ENCODE peak calls at places on chromosomes 12 and 14, in six cellular contexts. One of them, this sample, is unnamed.

GRCh38 chr12:93287152-93287551 is 90.6 kb upstream of the NUDT4 start:
- DNase-seq in Peyer's patch: no peak
- DNase-seq in CD4-positive, alpha-beta T cell: no peak
- DNase-seq in heart left ventricle: no peak
- DNase-seq in IMR-90: peak
- DNase-seq in sigmoid colon: no peak
- DNase-seq in this sample: no peak

GRCh38 chr14:67618617-67619063 is 1.1 kb upstream of the ARG2 start:
- DNase-seq in Peyer's patch: no peak
- DNase-seq in CD4-positive, alpha-beta T cell: no peak
- DNase-seq in heart left ventricle: no peak
- DNase-seq in IMR-90: peak
- DNase-seq in sigmoid colon: no peak
- DNase-seq in this sample: no peak

GRCh38 chr12:81450920-81451739 is 308.0 kb downstream of the PPFIA2 start:
- DNase-seq in Peyer's patch: no peak
- DNase-seq in CD4-positive, alpha-beta T cell: no peak
- DNase-seq in heart left ventricle: no peak
- DNase-seq in IMR-90: peak
- DNase-seq in sigmoid colon: no peak
- DNase-seq in this sample: peak

GRCh38 chr12:54215990-54216579 is 27.3 kb upstream of the SMUG1 start:
- DNase-seq in Peyer's patch: peak
- DNase-seq in CD4-positive, alpha-beta T cell: no peak
- DNase-seq in heart left ventricle: no peak
- DNase-seq in IMR-90: no peak
- DNase-seq in sigmoid colon: no peak
- DNase-seq in this sample: no peak

GRCh38 chr12:96194901-96195844 is 998 bp downstream of the ELK3 start:
- DNase-seq in Peyer's patch: peak
- DNase-seq in CD4-positive, alpha-beta T cell: peak
- DNase-seq in heart left ventricle: peak
- DNase-seq in IMR-90: peak
- DNase-seq in sigmoid colon: peak
- DNase-seq in this sample: no peak

GRCh38 chr12:103930787-103931536 is 752 bp downstream of the HSP90B1 start:
- DNase-seq in Peyer's patch: peak
- DNase-seq in CD4-positive, alpha-beta T cell: no peak
- DNase-seq in heart left ventricle: peak
- DNase-seq in IMR-90: peak
- DNase-seq in sigmoid colon: peak
- DNase-seq in this sample: peak

GRCh38 chr12:123712780-123713319 is 697 bp downstream of the ATP6V0A2 start:
- DNase-seq in Peyer's patch: no peak
- DNase-seq in CD4-positive, alpha-beta T cell: no peak
- DNase-seq in heart left ventricle: no peak
- DNase-seq in IMR-90: no peak
- DNase-seq in sigmoid colon: no peak
- DNase-seq in this sample: no peak

GRCh38 chr14:21768116-21768874 is 94.7 kb upstream of the OR4E1 start:
- DNase-seq in Peyer's patch: no peak
- DNase-seq in CD4-positive, alpha-beta T cell: no peak
- DNase-seq in heart left ventricle: no peak
- DNase-seq in IMR-90: peak
- DNase-seq in sigmoid colon: no peak
- DNase-seq in this sample: no peak

GRCh38 chr12:88472775-88473174 is 107.5 kb downstream of the KITLG start:
- DNase-seq in Peyer's patch: no peak
- DNase-seq in CD4-positive, alpha-beta T cell: no peak
- DNase-seq in heart left ventricle: no peak
- DNase-seq in IMR-90: peak
- DNase-seq in sigmoid colon: no peak
- DNase-seq in this sample: no peak

GRCh38 chr12:48795550-48796455 is 6.9 kb upstream of the ADCY6 start:
- DNase-seq in Peyer's patch: peak
- DNase-seq in CD4-positive, alpha-beta T cell: peak
- DNase-seq in heart left ventricle: peak
- DNase-seq in IMR-90: peak
- DNase-seq in sigmoid colon: peak
- DNase-seq in this sample: no peak

GRCh38 chr14:92649934-92650545 is 98.4 kb downstream of the LGMN start:
- DNase-seq in Peyer's patch: peak
- DNase-seq in CD4-positive, alpha-beta T cell: no peak
- DNase-seq in heart left ventricle: peak
- DNase-seq in IMR-90: peak
- DNase-seq in sigmoid colon: peak
- DNase-seq in this sample: no peak

GRCh38 chr12:22083167-22083566 is 37.1 kb downstream of the CMAS start:
- DNase-seq in Peyer's patch: no peak
- DNase-seq in CD4-positive, alpha-beta T cell: no peak
- DNase-seq in heart left ventricle: no peak
- DNase-seq in IMR-90: peak
- DNase-seq in sigmoid colon: no peak
- DNase-seq in this sample: no peak

GRCh38 chr14:89351958-89352404 is 65.1 kb downstream of the FOXN3 start:
- DNase-seq in Peyer's patch: no peak
- DNase-seq in CD4-positive, alpha-beta T cell: no peak
- DNase-seq in heart left ventricle: no peak
- DNase-seq in IMR-90: no peak
- DNase-seq in sigmoid colon: no peak
- DNase-seq in this sample: no peak

GRCh38 chr12:100447405-100447804 is 26.3 kb upstream of the NR1H4 start:
- DNase-seq in Peyer's patch: no peak
- DNase-seq in CD4-positive, alpha-beta T cell: no peak
- DNase-seq in heart left ventricle: no peak
- DNase-seq in IMR-90: no peak
- DNase-seq in sigmoid colon: no peak
- DNase-seq in this sample: no peak

GRCh38 chr14:50835280-50835679 is 4.3 kb upstream of the NIN start:
- DNase-seq in Peyer's patch: peak
- DNase-seq in CD4-positive, alpha-beta T cell: no peak
- DNase-seq in heart left ventricle: no peak
- DNase-seq in IMR-90: peak
- DNase-seq in sigmoid colon: no peak
- DNase-seq in this sample: no peak

GRCh38 chr12:9798008-9798619 is 29.2 kb upstream of the KLRF1 start:
- DNase-seq in Peyer's patch: peak
- DNase-seq in CD4-positive, alpha-beta T cell: peak
- DNase-seq in heart left ventricle: no peak
- DNase-seq in IMR-90: peak
- DNase-seq in sigmoid colon: no peak
- DNase-seq in this sample: no peak

GRCh38 chr14:34833545-34834523 is 41.3 kb downstream of the BAZ1A start:
- DNase-seq in Peyer's patch: no peak
- DNase-seq in CD4-positive, alpha-beta T cell: no peak
- DNase-seq in heart left ventricle: no peak
- DNase-seq in IMR-90: no peak
- DNase-seq in sigmoid colon: no peak
- DNase-seq in this sample: no peak

GRCh38 chr12:65279387-65280112 is 1.1 kb downstream of the MSRB3 start:
- DNase-seq in Peyer's patch: no peak
- DNase-seq in CD4-positive, alpha-beta T cell: no peak
- DNase-seq in heart left ventricle: no peak
- DNase-seq in IMR-90: peak
- DNase-seq in sigmoid colon: no peak
- DNase-seq in this sample: peak

GRCh38 chr12:65277994-65278575 is 398 bp upstream of the MSRB3 start:
- DNase-seq in Peyer's patch: no peak
- DNase-seq in CD4-positive, alpha-beta T cell: no peak
- DNase-seq in heart left ventricle: no peak
- DNase-seq in IMR-90: no peak
- DNase-seq in sigmoid colon: peak
- DNase-seq in this sample: no peak

GRCh38 chr12:65276923-65277322 is 1.6 kb upstream of the MSRB3 start:
- DNase-seq in Peyer's patch: no peak
- DNase-seq in CD4-positive, alpha-beta T cell: no peak
- DNase-seq in heart left ventricle: no peak
- DNase-seq in IMR-90: no peak
- DNase-seq in sigmoid colon: no peak
- DNase-seq in this sample: no peak

GRCh38 chr12:65280306-65280705 is 1.8 kb downstream of the MSRB3 start:
- DNase-seq in Peyer's patch: no peak
- DNase-seq in CD4-positive, alpha-beta T cell: no peak
- DNase-seq in heart left ventricle: no peak
- DNase-seq in IMR-90: peak
- DNase-seq in sigmoid colon: no peak
- DNase-seq in this sample: no peak

DNA sequence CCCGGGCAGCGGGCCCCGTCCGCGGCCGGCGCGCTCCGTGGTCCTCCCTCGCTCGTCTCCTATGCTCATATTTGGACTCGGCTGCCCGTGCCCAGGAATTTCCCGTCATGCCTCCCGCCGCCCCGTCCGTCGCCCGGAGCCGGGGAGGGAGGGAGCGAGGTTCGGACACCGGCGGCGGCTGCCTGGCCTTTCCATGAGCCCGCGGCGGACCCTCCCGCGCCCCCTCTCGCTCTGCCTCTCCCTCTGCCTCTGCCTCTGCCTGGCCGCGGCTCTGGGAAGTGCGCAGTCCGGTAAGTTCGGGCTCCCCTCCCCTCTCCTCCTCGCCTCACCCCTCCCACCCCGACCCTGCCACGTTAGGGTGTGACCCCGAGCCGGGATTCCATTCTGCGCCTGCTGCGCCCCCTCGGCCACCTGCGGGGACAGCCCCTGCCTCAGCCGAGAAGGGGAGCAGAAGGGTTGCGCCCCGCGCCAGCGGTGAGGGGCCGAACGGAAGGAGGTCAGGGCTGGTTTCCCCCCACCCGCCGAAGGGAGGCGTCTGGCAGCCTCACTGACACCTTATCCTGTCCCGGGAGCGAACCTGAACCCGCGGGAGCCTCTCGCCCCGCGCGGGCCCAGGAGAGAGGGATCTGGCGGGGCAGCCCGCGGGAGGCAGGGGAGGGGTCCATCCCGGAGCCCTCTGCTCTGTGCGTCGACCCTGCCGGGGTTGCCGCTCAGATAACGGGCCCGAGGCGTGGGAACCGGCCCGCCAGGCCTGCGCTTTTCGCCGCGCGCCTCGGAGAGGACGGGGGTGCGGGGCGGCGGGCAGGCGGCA is at the start of gene MSRB3:
- DNase-seq in Peyer's patch: peak
- DNase-seq in CD4-positive, alpha-beta T cell: no peak
- DNase-seq in heart left ventricle: peak
- DNase-seq in IMR-90: peak
- DNase-seq in sigmoid colon: peak
- DNase-seq in this sample: peak
- H3K27ac ChIP-seq in Peyer's patch: peak
- H3K27ac ChIP-seq in CD4-positive, alpha-beta T cell: no peak
- H3K27ac ChIP-seq in heart left ventricle: peak
- H3K27ac ChIP-seq in IMR-90: peak
- H3K27ac ChIP-seq in sigmoid colon: peak
- H3K27ac ChIP-seq in this sample: peak

GRCh38 chr12:57147641-57147944 is 174 bp upstream of the LRP1-AS start:
- DNase-seq in Peyer's patch: no peak
- DNase-seq in CD4-positive, alpha-beta T cell: no peak
- DNase-seq in heart left ventricle: no peak
- DNase-seq in IMR-90: peak
- DNase-seq in sigmoid colon: peak
- DNase-seq in this sample: no peak
- H3K27ac ChIP-seq in Peyer's patch: peak
- H3K27ac ChIP-seq in CD4-positive, alpha-beta T cell: no peak
- H3K27ac ChIP-seq in heart left ventricle: peak
- H3K27ac ChIP-seq in IMR-90: peak
- H3K27ac ChIP-seq in sigmoid colon: peak
- H3K27ac ChIP-seq in this sample: peak

GRCh38 chr12:1974812-1975211 is 29.4 kb downstream of the DCP1B start:
- DNase-seq in Peyer's patch: no peak
- DNase-seq in CD4-positive, alpha-beta T cell: no peak
- DNase-seq in heart left ventricle: no peak
- DNase-seq in IMR-90: no peak
- DNase-seq in sigmoid colon: no peak
- DNase-seq in this sample: no peak
- H3K27ac ChIP-seq in Peyer's patch: no peak
- H3K27ac ChIP-seq in CD4-positive, alpha-beta T cell: no peak
- H3K27ac ChIP-seq in heart left ventricle: peak
- H3K27ac ChIP-seq in IMR-90: no peak
- H3K27ac ChIP-seq in sigmoid colon: peak
- H3K27ac ChIP-seq in this sample: no peak

GRCh38 chr14:61262082-61262481 is 19.1 kb downstream of the TMEM30B start:
- DNase-seq in Peyer's patch: no peak
- DNase-seq in CD4-positive, alpha-beta T cell: no peak
- DNase-seq in heart left ventricle: no peak
- DNase-seq in IMR-90: peak
- DNase-seq in sigmoid colon: no peak
- DNase-seq in this sample: no peak
- H3K27ac ChIP-seq in Peyer's patch: no peak
- H3K27ac ChIP-seq in CD4-positive, alpha-beta T cell: no peak
- H3K27ac ChIP-seq in heart left ventricle: no peak
- H3K27ac ChIP-seq in IMR-90: no peak
- H3K27ac ChIP-seq in sigmoid colon: no peak
- H3K27ac ChIP-seq in this sample: no peak

GRCh38 chr14:104268295-104268694 is 129.9 kb downstream of the KIF26A start:
- DNase-seq in Peyer's patch: no peak
- DNase-seq in CD4-positive, alpha-beta T cell: no peak
- DNase-seq in heart left ventricle: no peak
- DNase-seq in IMR-90: no peak
- DNase-seq in sigmoid colon: no peak
- DNase-seq in this sample: no peak

GRCh38 chr14:104268725-104269436 is 130.5 kb downstream of the KIF26A start:
- DNase-seq in Peyer's patch: peak
- DNase-seq in CD4-positive, alpha-beta T cell: no peak
- DNase-seq in heart left ventricle: no peak
- DNase-seq in IMR-90: no peak
- DNase-seq in sigmoid colon: no peak
- DNase-seq in this sample: no peak

GRCh38 chr14:104266643-104267575 is 128.5 kb downstream of the KIF26A start:
- DNase-seq in Peyer's patch: peak
- DNase-seq in CD4-positive, alpha-beta T cell: no peak
- DNase-seq in heart left ventricle: no peak
- DNase-seq in IMR-90: no peak
- DNase-seq in sigmoid colon: no peak
- DNase-seq in this sample: no peak

GRCh38 chr14:104267895-104268294 is 129.5 kb downstream of the KIF26A start:
- DNase-seq in Peyer's patch: peak
- DNase-seq in CD4-positive, alpha-beta T cell: no peak
- DNase-seq in heart left ventricle: no peak
- DNase-seq in IMR-90: no peak
- DNase-seq in sigmoid colon: no peak
- DNase-seq in this sample: no peak

DNA sequence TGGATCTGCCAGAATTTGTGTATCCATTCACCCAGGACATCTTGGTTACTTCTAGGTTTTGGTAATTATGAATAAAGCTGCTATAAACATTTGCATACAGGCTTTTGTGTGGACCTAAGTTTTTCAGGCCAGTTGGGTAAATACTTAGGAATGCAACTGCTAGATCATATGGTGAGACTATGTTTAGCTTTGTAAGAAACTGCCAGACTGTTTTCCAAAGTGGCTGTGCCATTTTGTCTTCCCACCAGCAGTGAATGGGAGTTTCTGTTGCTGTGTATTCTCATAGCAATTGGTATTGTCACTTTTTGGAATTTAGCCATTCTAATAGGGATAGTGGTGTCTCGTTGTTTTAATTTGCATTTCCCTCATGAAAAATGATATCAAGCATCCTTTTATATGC is 133.0 kb downstream of the KIF26A start:
- DNase-seq in Peyer's patch: no peak
- DNase-seq in CD4-positive, alpha-beta T cell: no peak
- DNase-seq in heart left ventricle: no peak
- DNase-seq in IMR-90: no peak
- DNase-seq in sigmoid colon: no peak
- DNase-seq in this sample: no peak
- H3K27ac ChIP-seq in Peyer's patch: no peak
- H3K27ac ChIP-seq in CD4-positive, alpha-beta T cell: no peak
- H3K27ac ChIP-seq in heart left ventricle: no peak
- H3K27ac ChIP-seq in IMR-90: no peak
- H3K27ac ChIP-seq in sigmoid colon: no peak
- H3K27ac ChIP-seq in this sample: no peak